ENCODE peak calls at places on chromosomes 3 and 15, in eight cellular contexts. L, S, O, C, N, G, U and J are unnamed samples.

GRCh38 chr15:41512078-41512394 is 1.6 kb downstream of the LTK start:
- DNase-seq in L (no peak), S (no peak), O (no peak), C (no peak), N (no peak), G (no peak), U (no peak), J (peak)

GRCh38 chr3:148896062-148896461 is 31.0 kb downstream of the CPA3 start:
- DNase-seq in L (no peak), S (no peak), O (no peak), C (no peak), N (peak), G (no peak), U (no peak), J (no peak)

GRCh38 chr15:31275331-31276262 is 51.0 kb upstream of the KLF13 start:
- DNase-seq in L (no peak), S (no peak), O (no peak), C (no peak), N (no peak), G (peak), U (no peak), J (no peak)

GRCh38 chr3:129428382-129429079 is at the start of gene EFCAB12:
- DNase-seq in L (peak), S (peak), O (peak), C (peak), N (peak), G (peak), U (peak), J (peak)

GRCh38 chr15:82805994-82806406 is at the start of gene FSD2:
- DNase-seq in L (no peak), S (no peak), O (no peak), C (no peak), N (no peak), G (no peak), U (no peak), J (no peak)

GRCh38 chr3:150146891-150147761 is 176.4 kb upstream of the PFN2 start:
- DNase-seq in L (no peak), S (no peak), O (no peak), C (peak), N (peak), G (no peak), U (peak), J (peak)

GRCh38 chr15:70646169-70646568 is 117.2 kb downstream of the UACA start:
- DNase-seq in L (no peak), S (no peak), O (no peak), C (no peak), N (no peak), G (no peak), U (no peak), J (no peak)

GRCh38 chr3:119294889-119295769 is 946 bp downstream of the ARHGAP31 start:
- DNase-seq in L (peak), S (peak), O (no peak), C (peak), N (peak), G (no peak), U (no peak), J (peak)

GRCh38 chr3:103511891-103512290 is 1077.1 kb downstream of the ZPLD1 start:
- DNase-seq in L (no peak), S (no peak), O (no peak), C (no peak), N (no peak), G (no peak), U (no peak), J (no peak)

GRCh38 chr3:42198709-42199108 is 67.3 kb downstream of the CCK start:
- DNase-seq in L (no peak), S (no peak), O (no peak), C (no peak), N (no peak), G (no peak), U (no peak), J (no peak)

GRCh38 chr3:106809633-106810460 is 567.4 kb upstream of the CCDC54 start:
- DNase-seq in L (no peak), S (no peak), O (no peak), C (no peak), N (peak), G (no peak), U (no peak), J (no peak)

GRCh38 chr3:143121240-143122088 is 1.9 kb downstream of the CHST2 start:
- DNase-seq in L (peak), S (no peak), O (peak), C (peak), N (peak), G (peak), U (peak), J (peak)

GRCh38 chr15:70257573-70258220 is 160.0 kb upstream of the TLE3 start:
- DNase-seq in L (no peak), S (no peak), O (no peak), C (no peak), N (no peak), G (no peak), U (no peak), J (no peak)

GRCh38 chr3:126661532-126661931 is 6.6 kb upstream of the TXNRD3 start:
- DNase-seq in L (no peak), S (no peak), O (no peak), C (no peak), N (no peak), G (no peak), U (no peak), J (no peak)

GRCh38 chr15:90493647-90494046 is 36.1 kb upstream of the CRTC3 start:
- DNase-seq in L (no peak), S (no peak), O (no peak), C (no peak), N (no peak), G (no peak), U (no peak), J (no peak)

GRCh38 chr15:101113114-101114005 is 138.5 kb downstream of the CHSY1 start:
- DNase-seq in L (no peak), S (no peak), O (no peak), C (no peak), N (no peak), G (no peak), U (no peak), J (no peak)

GRCh38 chr15:91553455-91553854 is 300.1 kb upstream of the SLCO3A1 start:
- DNase-seq in L (peak), S (no peak), O (no peak), C (no peak), N (no peak), G (no peak), U (no peak), J (no peak)

GRCh38 chr3:25854635-25855034 is 64.7 kb downstream of the OXSM start:
- DNase-seq in L (no peak), S (no peak), O (no peak), C (no peak), N (peak), G (no peak), U (peak), J (peak)

GRCh38 chr15:42584031-42584765 is 8.8 kb downstream of the STARD9 start:
- DNase-seq in L (no peak), S (no peak), O (no peak), C (no peak), N (peak), G (no peak), U (peak), J (peak)